ENCODE peak calls at places on chromosomes 16 and 17, in ten cellular contexts. N is body of pancreas; H is NCI-H748 treated with DMSO at 0.1 percent for 48 hours; J is A172; W is cardiac muscle cell; G is pulmonary artery endothelial cell; B is activated gamma-delta T cell treated with Interleukin-2 at 50 U/mL for 16 hours; I is activated naive CD4-positive, alpha-beta T cell; E is pons; K is AG04449. Q is an unnamed sample.

GRCh38 chr17:40564883-40565744 is at the start of gene CCR7:
- DNase-seq in N (no peak), H (no peak), J (no peak), W (no peak), G (no peak), B (peak; percentile 88), I (peak; percentile 45), E (no peak), K (no peak), Q (peak; percentile 15)

GRCh38 chr16:54031107-54031760 is 255.4 kb downstream of the IRX3 start:
- DNase-seq in N (no peak), H (no peak), J (peak; percentile 55), W (no peak), G (no peak), B (no peak), I (no peak), E (no peak), K (no peak), Q (no peak)

GRCh38 chr16:70470927-70471341 is 16.5 kb downstream of the FCSK start:
- DNase-seq in N (peak; percentile 46), H (no peak), J (no peak), W (peak; percentile 77), G (no peak), B (no peak), I (no peak), E (no peak), K (no peak), Q (peak; percentile 61)

GRCh38 chr16:82835487-82836160 is 208.9 kb downstream of the CDH13 start:
- DNase-seq in N (no peak), H (no peak), J (no peak), W (no peak), G (no peak), B (no peak), I (no peak), E (no peak), K (no peak), Q (no peak)

GRCh38 chr17:18040287-18040858 is 1.2 kb downstream of the GID4 start:
- DNase-seq in N (no peak), H (no peak), J (no peak), W (no peak), G (no peak), B (no peak), I (no peak), E (no peak), K (no peak), Q (no peak)

GRCh38 chr17:41917192-41917591 is 1.6 kb downstream of the ACLY start:
- DNase-seq in N (peak; percentile 80), H (no peak), J (peak; percentile 22), W (no peak), G (no peak), B (no peak), I (no peak), E (peak; percentile 28), K (no peak), Q (no peak)

GRCh38 chr17:1232786-1233185 is 37.5 kb upstream of the BHLHA9 start:
- DNase-seq in N (no peak), H (no peak), J (peak; percentile 31), W (no peak), G (no peak), B (no peak), I (no peak), E (no peak), K (no peak), Q (no peak)

GRCh38 chr17:57732062-57732461 is 13.0 kb downstream of the CCDC182 start:
- DNase-seq in N (peak; percentile 65), H (no peak), J (no peak), W (no peak), G (no peak), B (no peak), I (no peak), E (no peak), K (no peak), Q (no peak)

GRCh38 chr17:27532269-27533067 is 76.2 kb downstream of the KSR1 start:
- DNase-seq in N (peak; percentile 80), H (no peak), J (no peak), W (no peak), G (no peak), B (no peak), I (no peak), E (peak; percentile 74), K (no peak), Q (peak; percentile 45)

GRCh38 chr16:48184681-48185080 is 28.9 kb upstream of the ABCC12 start:
- DNase-seq in N (no peak), H (no peak), J (no peak), W (no peak), G (no peak), B (no peak), I (no peak), E (no peak), K (no peak), Q (no peak)

GRCh38 chr17:65185686-65186382 is 48.7 kb downstream of the RGS9 start:
- DNase-seq in N (no peak), H (no peak), J (no peak), W (no peak), G (no peak), B (no peak), I (no peak), E (no peak), K (no peak), Q (no peak)

GRCh38 chr16:24921229-24921628 is 75.5 kb downstream of the SLC5A11 start:
- DNase-seq in N (no peak), H (no peak), J (no peak), W (no peak), G (no peak), B (peak; percentile 31), I (no peak), E (no peak), K (no peak), Q (no peak)

GRCh38 chr16:20867585-20867984 is 32.6 kb downstream of the DCUN1D3 start:
- DNase-seq in N (no peak), H (no peak), J (no peak), W (no peak), G (no peak), B (no peak), I (no peak), E (no peak), K (no peak), Q (no peak)

GRCh38 chr17:44961921-44962350 is 6.2 kb downstream of the C1QL1 start:
- DNase-seq in N (no peak), H (no peak), J (no peak), W (no peak), G (no peak), B (no peak), I (no peak), E (no peak), K (no peak), Q (no peak)

GRCh38 chr17:82065193-82065637 is 389 bp downstream of the DUS1L start:
- DNase-seq in N (no peak), H (no peak), J (no peak), W (peak; percentile 46), G (no peak), B (no peak), I (no peak), E (no peak), K (no peak), Q (no peak)

GRCh38 chr16:78460428-78460827 is 361.0 kb downstream of the WWOX start:
- DNase-seq in N (no peak), H (no peak), J (no peak), W (no peak), G (no peak), B (no peak), I (no peak), E (peak; percentile 59), K (no peak), Q (no peak)

GRCh38 chr16:56615353-56615752 is 7.0 kb downstream of the MT2A start:
- DNase-seq in N (no peak), H (no peak), J (peak; percentile 59), W (no peak), G (no peak), B (no peak), I (no peak), E (no peak), K (no peak), Q (no peak)

GRCh38 chr16:67198238-67198734 is 645 bp upstream of the ELMO3 start:
- DNase-seq in N (peak; percentile 55), H (no peak), J (peak; percentile 35), W (peak; percentile 15), G (no peak), B (no peak), I (no peak), E (peak; percentile 44), K (no peak), Q (peak; percentile 68)

GRCh38 chr17:27049104-27049784 is 244.7 kb upstream of the WSB1 start:
- DNase-seq in N (no peak), H (no peak), J (peak; percentile 78), W (no peak), G (no peak), B (no peak), I (no peak), E (no peak), K (no peak), Q (no peak)

GRCh38 chr16:70725024-70725911 is 39.4 kb upstream of the MTSS2 start:
- DNase-seq in N (peak; percentile 48), H (no peak), J (no peak), W (no peak), G (no peak), B (no peak), I (no peak), E (no peak), K (no peak), Q (no peak)

GRCh38 chr17:47700471-47701449 is 6.8 kb downstream of the TBKBP1 start:
- DNase-seq in N (no peak), H (no peak), J (no peak), W (no peak), G (no peak), B (no peak), I (no peak), E (no peak), K (no peak), Q (no peak)

GRCh38 chr16:71499775-71500364 is 10.7 kb upstream of the ZNF19 start:
- DNase-seq in N (peak; percentile 54), H (peak; percentile 26), J (peak; percentile 28), W (peak; percentile 66), G (no peak), B (peak; percentile 48), I (no peak), E (peak; percentile 62), K (no peak), Q (no peak)

GRCh38 chr16:28879261-28879840 is 1.1 kb downstream of the ATP2A1 start:
- DNase-seq in N (no peak), H (peak; percentile 0), J (peak; percentile 14), W (no peak), G (no peak), B (no peak), I (no peak), E (no peak), K (no peak), Q (no peak)

GRCh38 chr16:560221-560700 is at the start of gene PRR35:
- DNase-seq in N (no peak), H (no peak), J (no peak), W (peak; percentile 24), G (no peak), B (no peak), I (no peak), E (no peak), K (no peak), Q (no peak)

GRCh38 chr17:77869665-77870132 is 88.8 kb upstream of the TNRC6C start:
- DNase-seq in N (no peak), H (no peak), J (no peak), W (no peak), G (no peak), B (no peak), I (no peak), E (no peak), K (no peak), Q (peak; percentile 30)

GRCh38 chr16:75192606-75193264 is 14.2 kb downstream of the CTRB2 start:
- DNase-seq in N (no peak), H (no peak), J (no peak), W (no peak), G (no peak), B (no peak), I (no peak), E (no peak), K (no peak), Q (no peak)

GRCh38 chr17:63290784-63291183 is 155.3 kb downstream of the CYB561 start:
- DNase-seq in N (no peak), H (peak; percentile 21), J (no peak), W (no peak), G (no peak), B (no peak), I (no peak), E (no peak), K (no peak), Q (no peak)

GRCh38 chr17:78174332-78174869 is 6.0 kb downstream of the SYNGR2 start:
- DNase-seq in N (peak; percentile 96), H (no peak), J (no peak), W (no peak), G (peak; percentile 47), B (no peak), I (no peak), E (peak; percentile 90), K (no peak), Q (peak; percentile 96)

Q was measured in stomach.